ENCODE peak calls at places on chromosome 1, in four cellular contexts. K is cardiac fibroblast, X is GM06990, F is esophagus squamous epithelium. Z is an unnamed sample.

GRCh38 chr1:36091141-36091540 is 2.4 kb downstream of the ADPRS start:
- DNase-seq in K (no peak), X (no peak), F (no peak), Z (no peak)

GRCh38 chr1:208501542-208501941 is 257.4 kb upstream of the PLXNA2 start:
- DNase-seq in K (no peak), X (no peak), F (no peak), Z (no peak)

GRCh38 chr1:16077430-16078245 is 4.2 kb upstream of the FAM131C start:
- DNase-seq in K (peak), X (no peak), F (no peak), Z (no peak)

GRCh38 chr1:57959727-57960300 is 536.0 kb upstream of the DAB1 start:
- DNase-seq in K (no peak), X (no peak), F (no peak), Z (no peak)

GRCh38 chr1:182835811-182836210 is 3.3 kb upstream of the DHX9 start:
- DNase-seq in K (no peak), X (no peak), F (no peak), Z (no peak)

GRCh38 chr1:232542633-232543032 is 87.3 kb downstream of the SIPA1L2 start:
- DNase-seq in K (no peak), X (no peak), F (no peak), Z (no peak)

GRCh38 chr1:183000563-183000962 is 22.7 kb upstream of the LAMC1 start:
- DNase-seq in K (no peak), X (no peak), F (no peak), Z (no peak)

GRCh38 chr1:85611856-85612255 is 31.3 kb downstream of the CCN1 start:
- DNase-seq in K (peak), X (no peak), F (no peak), Z (peak)

GRCh38 chr1:183655562-183656075 is 2.5 kb upstream of the APOBEC4 start:
- DNase-seq in K (peak), X (no peak), F (no peak), Z (peak)

GRCh38 chr1:235566092-235566491 is 61.8 kb upstream of the B3GALNT2 start:
- DNase-seq in K (no peak), X (no peak), F (no peak), Z (no peak)

GRCh38 chr1:18575620-18576019 is 55.0 kb upstream of the PAX7 start:
- DNase-seq in K (peak), X (no peak), F (no peak), Z (peak)

GRCh38 chr1:9200441-9200840 is 34.1 kb upstream of the H6PD start:
- DNase-seq in K (peak), X (no peak), F (no peak), Z (no peak)